ENCODE peak calls at places on chromosome 18, in four cellular contexts. S is stromal cell of bone marrow, Z is stomach, V is midbrain. N is an unnamed sample.

GRCh38 chr18:3104190-3105054 is 91.5 kb upstream of the LPIN2 start:
- DNase-seq in S (no peak), Z (no peak), V (no peak), N (no peak)

GRCh38 chr18:2410688-2411087 is 160.6 kb downstream of the METTL4 start:
- DNase-seq in S (no peak), Z (no peak), V (no peak), N (no peak)

GRCh38 chr18:73752546-73752945 is 395.1 kb downstream of the FBXO15 start:
- DNase-seq in S (no peak), Z (no peak), V (no peak), N (no peak)

GRCh38 chr18:79639072-79639829 is 40.4 kb upstream of the CTDP1 start:
- DNase-seq in S (no peak), Z (no peak), V (no peak), N (no peak)

GRCh38 chr18:40935423-40935822 is 1019.6 kb upstream of the PIK3C3 start:
- DNase-seq in S (peak; percentile 8), Z (no peak), V (no peak), N (no peak)

GRCh38 chr18:12608292-12608691 is 49.6 kb downstream of the SPIRE1 start:
- DNase-seq in S (peak; percentile 38), Z (no peak), V (no peak), N (no peak)

GRCh38 chr18:43422483-43422882 is 145.2 kb upstream of the SYT4 start:
- DNase-seq in S (no peak), Z (no peak), V (peak; percentile 10), N (no peak)

GRCh38 chr18:78605255-78605654 is 374.4 kb upstream of the SALL3 start:
- DNase-seq in S (no peak), Z (no peak), V (no peak), N (no peak)

GRCh38 chr18:3794537-3795348 is 344.8 kb downstream of the TGIF1 start:
- DNase-seq in S (no peak), Z (peak; percentile 79), V (no peak), N (no peak)